ENCODE peak calls at places on chromosome 2, in ten cellular contexts. S, N, V, F, L, U, K, T, J and B are unnamed samples.

GRCh38 chr2:231181848-231182247 is 16.6 kb upstream of the ARMC9 start:
- DNase-seq in V (peak), U (no peak), J (no peak), S (no peak), T (no peak), N (peak), F (peak), K (peak), L (no peak), B (no peak)

GRCh38 chr2:223815186-223815883 is 22.0 kb downstream of the AP1S3 start:
- DNase-seq in L (no peak), T (no peak), V (no peak), S (no peak), F (peak), J (no peak), K (no peak), N (peak), U (peak), B (peak)

GRCh38 chr2:70191244-70191735 is 471 bp upstream of the C2orf42 start:
- DNase-seq in J (no peak), L (no peak), F (no peak), T (no peak), S (no peak), U (no peak), K (no peak), N (no peak), V (no peak), B (no peak)

GRCh38 chr2:2942225-2942624 is 435.4 kb downstream of the EIPR1 start:
- DNase-seq in U (no peak), J (no peak), T (no peak), L (no peak), S (no peak), V (no peak), N (no peak), F (no peak), K (no peak), B (no peak)

GRCh38 chr2:189798312-189799029 is 14.2 kb downstream of the PMS1 start:
- DNase-seq in N (peak), L (no peak), T (no peak), S (no peak), V (no peak), K (no peak), U (no peak), F (peak), J (no peak), B (peak)

GRCh38 chr2:33133436-33133835 is 186.7 kb downstream of the LTBP1 start:
- DNase-seq in J (no peak), T (no peak), K (no peak), N (no peak), L (no peak), F (no peak), V (no peak), U (no peak), S (no peak), B (peak)

GRCh38 chr2:170823800-170824153 is 7.1 kb downstream of the GAD1 start:
- DNase-seq in K (peak), N (no peak), U (no peak), V (no peak), S (no peak), L (no peak), T (no peak), J (no peak), F (no peak), B (peak)

GRCh38 chr2:134142903-134143302 is 111.0 kb upstream of the MGAT5 start:
- DNase-seq in S (no peak), L (no peak), T (no peak), J (no peak), V (no peak), F (peak), U (no peak), K (no peak), N (peak), B (no peak)

GRCh38 chr2:105746177-105747080 is 1.7 kb downstream of the NCK2 start:
- DNase-seq in S (peak), K (peak), U (no peak), N (no peak), F (no peak), J (peak), T (no peak), V (peak), L (peak), B (peak)